ENCODE peak calls at places on chromosomes 11 and 22, in six cellular contexts. G, A, F, D, C and J are unnamed samples.

GRCh38 chr11:10181811-10182210 is 112.2 kb downstream of the SBF2 start:
- DNase-seq in G (no peak), A (no peak), F (peak), D (no peak), C (no peak), J (peak)

GRCh38 chr11:132686827-132687370 is 845.4 kb downstream of the OPCML start:
- DNase-seq in G (no peak), A (no peak), F (no peak), D (no peak), C (no peak), J (no peak)

GRCh38 chr11:63682045-63682915 is 980 bp downstream of the RTN3 start:
- DNase-seq in G (peak), A (peak), F (peak), D (peak), C (no peak), J (peak)

GRCh38 chr22:44451016-44451415 is 47.0 kb downstream of the RTL6 start:
- DNase-seq in G (no peak), A (no peak), F (no peak), D (no peak), C (no peak), J (no peak)

GRCh38 chr11:125433454-125434121 is 62.5 kb downstream of the FEZ1 start:
- DNase-seq in G (no peak), A (peak), F (peak), D (peak), C (peak), J (peak)

GRCh38 chr22:36617694-36618522 is 85.6 kb downstream of the CACNG2 start:
- DNase-seq in G (no peak), A (no peak), F (no peak), D (no peak), C (no peak), J (no peak)

GRCh38 chr11:44316388-44317240 is 6.7 kb upstream of the ALX4 start:
- DNase-seq in G (no peak), A (no peak), F (no peak), D (no peak), C (peak), J (no peak)

GRCh38 chr22:28977481-28977971 is 84.1 kb downstream of the C22orf31 start:
- DNase-seq in G (no peak), A (peak), F (no peak), D (no peak), C (no peak), J (no peak)

GRCh38 chr11:69055598-69056516 is 7.1 kb downstream of the TPCN2 start:
- DNase-seq in G (peak), A (no peak), F (no peak), D (peak), C (no peak), J (no peak)

GRCh38 chr22:37775785-37776638 is 31.7 kb upstream of the GCAT start:
- DNase-seq in G (no peak), A (no peak), F (peak), D (no peak), C (no peak), J (peak)

GRCh38 chr11:83671295-83671694 is 385.1 kb upstream of the CCDC90B start:
- DNase-seq in G (no peak), A (no peak), F (no peak), D (no peak), C (no peak), J (peak)

GRCh38 chr11:86484164-86484794 is 109.6 kb downstream of the CCDC81 start:
- DNase-seq in G (no peak), A (peak), F (peak), D (no peak), C (no peak), J (peak)

GRCh38 chr11:71999813-72000590 is 1.3 kb downstream of the IL18BP start:
- DNase-seq in G (no peak), A (no peak), F (no peak), D (no peak), C (no peak), J (no peak)

GRCh38 chr11:15692739-15693138 is 578.0 kb downstream of the INSC start:
- DNase-seq in G (no peak), A (no peak), F (peak), D (no peak), C (no peak), J (peak)

GRCh38 chr11:68649851-68650555 is 34.3 kb upstream of the GAL start:
- DNase-seq in G (no peak), A (no peak), F (no peak), D (no peak), C (no peak), J (no peak)

GRCh38 chr11:130165601-130166456 is 6.2 kb downstream of the ST14 start:
- DNase-seq in G (no peak), A (no peak), F (no peak), D (no peak), C (no peak), J (no peak)

GRCh38 chr22:29022101-29022817 is 39.4 kb downstream of the C22orf31 start:
- DNase-seq in G (no peak), A (no peak), F (no peak), D (no peak), C (no peak), J (no peak)

GRCh38 chr11:38089728-38090127 is 1491.7 kb upstream of the RAG2 start:
- DNase-seq in G (no peak), A (peak), F (peak), D (no peak), C (no peak), J (no peak)

GRCh38 chr22:41094036-41094435 is 1.6 kb downstream of the EP300 start:
- DNase-seq in G (no peak), A (no peak), F (peak), D (no peak), C (no peak), J (peak)

GRCh38 chr11:75793966-75794365 is 21.0 kb upstream of the UVRAG start:
- DNase-seq in G (no peak), A (no peak), F (no peak), D (peak), C (no peak), J (no peak)

GRCh38 chr11:125114518-125114917 is 3.1 kb upstream of the TMEM218 start:
- DNase-seq in G (no peak), A (no peak), F (no peak), D (no peak), C (peak), J (no peak)

GRCh38 chr11:131838016-131838415 is 467.6 kb downstream of the NTM start:
- DNase-seq in G (no peak), A (no peak), F (no peak), D (no peak), C (no peak), J (no peak)

GRCh38 chr11:27392715-27393114 is 29.7 kb upstream of the CCDC34 start:
- DNase-seq in G (no peak), A (no peak), F (peak), D (no peak), C (no peak), J (peak)

GRCh38 chr22:46053563-46054090 is 76.7 kb upstream of the WNT7B start:
- DNase-seq in G (peak), A (peak), F (peak), D (no peak), C (no peak), J (peak)

GRCh38 chr11:65538232-65538914 is 13.5 kb downstream of the SCYL1 start:
- DNase-seq in G (no peak), A (no peak), F (no peak), D (no peak), C (no peak), J (no peak)

GRCh38 chr11:1177020-1177770 is 19.4 kb downstream of the MUC5AC start:
- DNase-seq in G (peak), A (no peak), F (no peak), D (no peak), C (no peak), J (no peak)

GRCh38 chr22:48037618-48038017 is 1275.2 kb downstream of the TBC1D22A start:
- DNase-seq in G (no peak), A (no peak), F (no peak), D (no peak), C (no peak), J (no peak)

GRCh38 chr11:120131941-120132644 is 5.8 kb downstream of the TRIM29 start:
- DNase-seq in G (peak), A (no peak), F (no peak), D (no peak), C (no peak), J (peak)